ENCODE peak calls at places on chromosomes 7 and 10, in nine cellular contexts. One of them, this sample, is unnamed.

GRCh38 chr7:137747359-137748031 is 99.3 kb downstream of the DGKI start:
- DNase-seq in ovary: no peak
- DNase-seq in heart right ventricle: no peak
- DNase-seq in body of pancreas: no peak
- DNase-seq in cardiac muscle cell: no peak
- DNase-seq in endodermal cell: no peak
- DNase-seq in GM12878: no peak
- DNase-seq in CD8-positive, alpha-beta memory T cell: no peak
- DNase-seq in heart left ventricle: no peak
- DNase-seq in this sample: no peak

GRCh38 chr10:86377797-86378146 is 11.2 kb upstream of the GRID1 start:
- DNase-seq in heart right ventricle: no peak
- DNase-seq in ovary: no peak
- DNase-seq in heart left ventricle: no peak
- DNase-seq in cardiac muscle cell: no peak
- DNase-seq in endodermal cell: no peak
- DNase-seq in CD8-positive, alpha-beta memory T cell: no peak
- DNase-seq in GM12878: no peak
- DNase-seq in body of pancreas: no peak
- DNase-seq in this sample: no peak

GRCh38 chr7:154984601-154985188 is 18.2 kb downstream of the PAXIP1 start:
- DNase-seq in heart left ventricle: no peak
- DNase-seq in ovary: no peak
- DNase-seq in GM12878: no peak
- DNase-seq in heart right ventricle: no peak
- DNase-seq in endodermal cell: no peak
- DNase-seq in cardiac muscle cell: no peak
- DNase-seq in body of pancreas: no peak
- DNase-seq in CD8-positive, alpha-beta memory T cell: no peak
- DNase-seq in this sample: no peak

GRCh38 chr7:135856356-135857144 is 107.9 kb upstream of the FAM180A start:
- DNase-seq in heart left ventricle: no peak
- DNase-seq in heart right ventricle: no peak
- DNase-seq in cardiac muscle cell: peak
- DNase-seq in GM12878: no peak
- DNase-seq in CD8-positive, alpha-beta memory T cell: no peak
- DNase-seq in body of pancreas: no peak
- DNase-seq in ovary: no peak
- DNase-seq in endodermal cell: no peak
- DNase-seq in this sample: no peak

GRCh38 chr10:102334106-102334505 is 61.4 kb upstream of the NFKB2 start:
- DNase-seq in endodermal cell: no peak
- DNase-seq in ovary: no peak
- DNase-seq in body of pancreas: peak
- DNase-seq in GM12878: no peak
- DNase-seq in heart right ventricle: peak
- DNase-seq in CD8-positive, alpha-beta memory T cell: no peak
- DNase-seq in cardiac muscle cell: peak
- DNase-seq in heart left ventricle: peak
- DNase-seq in this sample: no peak

GRCh38 chr10:123717336-123717735 is 51.2 kb downstream of the GPR26 start:
- DNase-seq in endodermal cell: no peak
- DNase-seq in cardiac muscle cell: no peak
- DNase-seq in heart right ventricle: no peak
- DNase-seq in GM12878: no peak
- DNase-seq in ovary: no peak
- DNase-seq in CD8-positive, alpha-beta memory T cell: no peak
- DNase-seq in body of pancreas: no peak
- DNase-seq in heart left ventricle: no peak
- DNase-seq in this sample: no peak

GRCh38 chr7:39949980-39950472 is at the start of gene CDK13:
- DNase-seq in heart left ventricle: peak
- DNase-seq in GM12878: peak
- DNase-seq in body of pancreas: peak
- DNase-seq in CD8-positive, alpha-beta memory T cell: peak
- DNase-seq in heart right ventricle: peak
- DNase-seq in cardiac muscle cell: peak
- DNase-seq in ovary: peak
- DNase-seq in endodermal cell: peak
- DNase-seq in this sample: peak

GRCh38 chr10:48511855-48512191 is 93.0 kb downstream of the ARHGAP22 start:
- DNase-seq in endodermal cell: peak
- DNase-seq in CD8-positive, alpha-beta memory T cell: no peak
- DNase-seq in body of pancreas: no peak
- DNase-seq in heart left ventricle: no peak
- DNase-seq in cardiac muscle cell: no peak
- DNase-seq in GM12878: no peak
- DNase-seq in heart right ventricle: no peak
- DNase-seq in ovary: no peak
- DNase-seq in this sample: no peak

DNA sequence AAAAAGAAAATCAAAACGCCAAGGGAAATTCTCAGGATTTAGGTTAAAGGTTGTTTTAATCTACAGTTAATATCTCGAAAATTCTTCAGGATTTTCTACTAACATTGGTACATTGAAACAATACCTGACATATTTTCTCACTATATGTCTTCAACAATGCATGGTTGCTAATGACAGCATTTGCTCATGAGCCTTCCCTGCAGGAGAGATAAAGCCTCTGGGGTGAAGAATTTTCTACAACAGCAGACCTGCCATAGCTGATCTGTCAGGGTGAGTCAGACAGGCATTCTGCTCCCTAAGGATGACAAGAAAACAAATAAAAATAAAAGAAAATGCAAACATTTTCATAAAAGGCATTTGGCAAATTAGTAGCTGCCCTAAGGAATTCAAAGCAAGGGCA is 11.7 kb upstream of the GPR37 start:
- DNase-seq in heart right ventricle: no peak
- DNase-seq in CD8-positive, alpha-beta memory T cell: no peak
- DNase-seq in cardiac muscle cell: no peak
- DNase-seq in heart left ventricle: no peak
- DNase-seq in ovary: no peak
- DNase-seq in body of pancreas: no peak
- DNase-seq in endodermal cell: no peak
- DNase-seq in GM12878: no peak
- DNase-seq in this sample: no peak
- H3K27ac ChIP-seq in heart right ventricle: no peak
- H3K27ac ChIP-seq in CD8-positive, alpha-beta memory T cell: no peak
- H3K27ac ChIP-seq in cardiac muscle cell: no peak
- H3K27ac ChIP-seq in heart left ventricle: no peak
- H3K27ac ChIP-seq in ovary: no peak
- H3K27ac ChIP-seq in body of pancreas: no peak
- H3K27ac ChIP-seq in endodermal cell: no peak
- H3K27ac ChIP-seq in GM12878: no peak
- H3K27ac ChIP-seq in this sample: no peak

GRCh38 chr10:114399576-114399975 is 4.7 kb downstream of the AFAP1L2 start:
- DNase-seq in endodermal cell: no peak
- DNase-seq in ovary: no peak
- DNase-seq in CD8-positive, alpha-beta memory T cell: no peak
- DNase-seq in heart right ventricle: no peak
- DNase-seq in body of pancreas: no peak
- DNase-seq in heart left ventricle: no peak
- DNase-seq in GM12878: no peak
- DNase-seq in cardiac muscle cell: no peak
- DNase-seq in this sample: no peak

GRCh38 chr10:114395361-114396022 is 8.8 kb downstream of the AFAP1L2 start:
- DNase-seq in body of pancreas: no peak
- DNase-seq in endodermal cell: no peak
- DNase-seq in ovary: no peak
- DNase-seq in heart left ventricle: no peak
- DNase-seq in GM12878: no peak
- DNase-seq in cardiac muscle cell: no peak
- DNase-seq in heart right ventricle: no peak
- DNase-seq in CD8-positive, alpha-beta memory T cell: no peak
- DNase-seq in this sample: no peak

GRCh38 chr10:114396455-114396854 is 7.8 kb downstream of the AFAP1L2 start:
- DNase-seq in GM12878: no peak
- DNase-seq in CD8-positive, alpha-beta memory T cell: no peak
- DNase-seq in endodermal cell: no peak
- DNase-seq in ovary: no peak
- DNase-seq in heart left ventricle: no peak
- DNase-seq in cardiac muscle cell: no peak
- DNase-seq in body of pancreas: no peak
- DNase-seq in heart right ventricle: no peak
- DNase-seq in this sample: no peak

GRCh38 chr10:114398587-114399331 is 5.5 kb downstream of the AFAP1L2 start:
- DNase-seq in body of pancreas: no peak
- DNase-seq in GM12878: no peak
- DNase-seq in heart left ventricle: no peak
- DNase-seq in heart right ventricle: no peak
- DNase-seq in cardiac muscle cell: no peak
- DNase-seq in endodermal cell: no peak
- DNase-seq in CD8-positive, alpha-beta memory T cell: no peak
- DNase-seq in ovary: peak
- DNase-seq in this sample: no peak

DNA sequence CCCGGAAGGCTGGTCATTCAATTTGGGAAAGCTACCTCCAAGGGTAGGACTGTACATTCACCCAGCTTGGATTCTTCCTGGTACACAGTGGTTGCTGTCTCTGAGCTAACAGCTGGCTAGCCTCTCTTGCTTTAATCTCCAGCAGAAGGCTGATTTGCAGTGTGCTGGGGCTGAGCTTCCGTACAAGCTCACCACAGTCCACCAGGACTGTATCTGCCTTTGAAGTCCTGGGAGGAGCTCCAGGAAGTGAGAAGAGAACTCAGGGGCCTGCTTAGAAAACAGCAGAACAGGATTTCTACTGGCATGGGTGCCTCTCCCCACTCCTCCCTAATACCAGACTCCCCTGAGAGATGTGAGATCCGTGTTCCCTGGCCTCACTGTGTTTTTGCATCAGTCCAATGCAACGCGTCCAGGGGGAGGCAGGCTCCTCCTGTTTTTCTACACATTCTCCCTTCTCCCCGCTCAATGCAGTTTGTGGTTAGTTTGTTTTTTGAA is 6.6 kb downstream of the AFAP1L2 start:
- DNase-seq in GM12878: no peak
- DNase-seq in heart right ventricle: no peak
- DNase-seq in ovary: peak
- DNase-seq in endodermal cell: no peak
- DNase-seq in CD8-positive, alpha-beta memory T cell: no peak
- DNase-seq in body of pancreas: no peak
- DNase-seq in cardiac muscle cell: peak
- DNase-seq in heart left ventricle: no peak
- DNase-seq in this sample: no peak
- H3K27ac ChIP-seq in GM12878: peak
- H3K27ac ChIP-seq in heart right ventricle: peak
- H3K27ac ChIP-seq in ovary: peak
- H3K27ac ChIP-seq in endodermal cell: no peak
- H3K27ac ChIP-seq in CD8-positive, alpha-beta memory T cell: no peak
- H3K27ac ChIP-seq in body of pancreas: no peak
- H3K27ac ChIP-seq in cardiac muscle cell: no peak
- H3K27ac ChIP-seq in heart left ventricle: peak
- H3K27ac ChIP-seq in this sample: no peak

GRCh38 chr7:152523916-152524315 is 88.1 kb upstream of the KMT2C start:
- DNase-seq in ovary: no peak
- DNase-seq in body of pancreas: no peak
- DNase-seq in cardiac muscle cell: no peak
- DNase-seq in endodermal cell: no peak
- DNase-seq in CD8-positive, alpha-beta memory T cell: no peak
- DNase-seq in GM12878: no peak
- DNase-seq in heart right ventricle: no peak
- DNase-seq in heart left ventricle: no peak
- DNase-seq in this sample: peak

GRCh38 chr7:152527610-152528032 is 91.8 kb upstream of the KMT2C start:
- DNase-seq in CD8-positive, alpha-beta memory T cell: no peak
- DNase-seq in endodermal cell: no peak
- DNase-seq in heart right ventricle: no peak
- DNase-seq in ovary: no peak
- DNase-seq in heart left ventricle: no peak
- DNase-seq in cardiac muscle cell: no peak
- DNase-seq in body of pancreas: peak
- DNase-seq in GM12878: no peak
- DNase-seq in this sample: no peak

DNA sequence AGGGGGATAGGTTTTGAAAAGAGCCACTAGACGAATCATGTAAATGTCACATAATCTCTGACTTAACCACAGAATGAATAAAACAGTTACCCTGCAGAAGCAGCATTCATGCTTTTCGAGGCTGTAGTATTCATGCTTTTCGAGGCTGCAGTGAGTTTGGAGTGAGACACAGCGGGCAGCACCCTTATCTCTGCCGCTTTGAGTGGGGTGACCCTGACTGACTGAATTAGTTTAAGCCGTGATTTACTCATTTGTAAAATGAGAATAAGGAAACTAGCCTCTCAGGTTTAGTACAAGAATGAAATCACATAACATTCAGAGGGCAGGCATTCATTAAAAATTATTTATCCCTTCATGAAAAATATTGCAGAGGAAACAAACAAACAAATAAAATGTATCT is 92.8 kb upstream of the KMT2C start:
- DNase-seq in heart right ventricle: no peak
- DNase-seq in ovary: no peak
- DNase-seq in CD8-positive, alpha-beta memory T cell: no peak
- DNase-seq in heart left ventricle: no peak
- DNase-seq in body of pancreas: no peak
- DNase-seq in GM12878: no peak
- DNase-seq in cardiac muscle cell: no peak
- DNase-seq in endodermal cell: no peak
- DNase-seq in this sample: no peak
- H3K27ac ChIP-seq in heart right ventricle: no peak
- H3K27ac ChIP-seq in ovary: no peak
- H3K27ac ChIP-seq in CD8-positive, alpha-beta memory T cell: no peak
- H3K27ac ChIP-seq in heart left ventricle: no peak
- H3K27ac ChIP-seq in body of pancreas: no peak
- H3K27ac ChIP-seq in GM12878: no peak
- H3K27ac ChIP-seq in cardiac muscle cell: no peak
- H3K27ac ChIP-seq in endodermal cell: no peak
- H3K27ac ChIP-seq in this sample: no peak

GRCh38 chr7:24885716-24886115 is 94.3 kb downstream of the OSBPL3 start:
- DNase-seq in cardiac muscle cell: no peak
- DNase-seq in GM12878: no peak
- DNase-seq in body of pancreas: no peak
- DNase-seq in heart right ventricle: no peak
- DNase-seq in endodermal cell: no peak
- DNase-seq in CD8-positive, alpha-beta memory T cell: no peak
- DNase-seq in heart left ventricle: no peak
- DNase-seq in ovary: no peak
- DNase-seq in this sample: no peak

GRCh38 chr7:24883632-24884013 is 96.4 kb downstream of the OSBPL3 start:
- DNase-seq in heart right ventricle: no peak
- DNase-seq in cardiac muscle cell: no peak
- DNase-seq in endodermal cell: no peak
- DNase-seq in CD8-positive, alpha-beta memory T cell: no peak
- DNase-seq in GM12878: no peak
- DNase-seq in ovary: no peak
- DNase-seq in heart left ventricle: no peak
- DNase-seq in body of pancreas: no peak
- DNase-seq in this sample: no peak

GRCh38 chr7:24885305-24885704 is 94.7 kb downstream of the OSBPL3 start:
- DNase-seq in ovary: no peak
- DNase-seq in body of pancreas: no peak
- DNase-seq in endodermal cell: no peak
- DNase-seq in heart left ventricle: no peak
- DNase-seq in CD8-positive, alpha-beta memory T cell: no peak
- DNase-seq in cardiac muscle cell: no peak
- DNase-seq in GM12878: no peak
- DNase-seq in heart right ventricle: no peak
- DNase-seq in this sample: no peak

GRCh38 chr7:24882989-24883631 is 96.9 kb downstream of the OSBPL3 start:
- DNase-seq in body of pancreas: no peak
- DNase-seq in CD8-positive, alpha-beta memory T cell: no peak
- DNase-seq in heart left ventricle: peak
- DNase-seq in GM12878: no peak
- DNase-seq in heart right ventricle: peak
- DNase-seq in endodermal cell: no peak
- DNase-seq in cardiac muscle cell: peak
- DNase-seq in ovary: no peak
- DNase-seq in this sample: no peak

GRCh38 chr7:24884401-24884800 is 95.6 kb downstream of the OSBPL3 start:
- DNase-seq in heart right ventricle: no peak
- DNase-seq in body of pancreas: no peak
- DNase-seq in endodermal cell: no peak
- DNase-seq in heart left ventricle: no peak
- DNase-seq in cardiac muscle cell: no peak
- DNase-seq in GM12878: no peak
- DNase-seq in ovary: no peak
- DNase-seq in CD8-positive, alpha-beta memory T cell: no peak
- DNase-seq in this sample: no peak
- H3K27ac ChIP-seq in heart right ventricle: no peak
- H3K27ac ChIP-seq in body of pancreas: no peak
- H3K27ac ChIP-seq in endodermal cell: no peak
- H3K27ac ChIP-seq in heart left ventricle: no peak
- H3K27ac ChIP-seq in cardiac muscle cell: no peak
- H3K27ac ChIP-seq in GM12878: no peak
- H3K27ac ChIP-seq in ovary: no peak
- H3K27ac ChIP-seq in CD8-positive, alpha-beta memory T cell: no peak
- H3K27ac ChIP-seq in this sample: no peak